ENCODE peak calls at places on chromosomes 3 and 15, in ten cellular contexts. One of them, this sample, is unnamed.

GRCh38 chr15:32132850-32133249 is 102.5 kb downstream of the CHRNA7 start:
- DNase-seq in cardiac muscle cell: no peak
- DNase-seq in NCI-H1694 treated with DMSO at 0.1 percent for 48 hours: no peak
- DNase-seq in IMR-90: no peak
- DNase-seq in C1 segment of cervical spinal cord: no peak
- DNase-seq in stimulated activated CD4-positive, alpha-beta T cell treated with anti-CD3 and anti-CD28 coated beads, TNF-alpha, amount 100 ng/mL, for 1 hour: no peak
- DNase-seq in thoracic aorta: no peak
- DNase-seq in neuronal stem cell: no peak
- DNase-seq in hypothalamus: no peak
- DNase-seq in globus pallidus: no peak
- DNase-seq in this sample: no peak

GRCh38 chr3:51371943-51372557 is 13.0 kb upstream of the MANF start:
- DNase-seq in cardiac muscle cell: peak
- DNase-seq in NCI-H1694 treated with DMSO at 0.1 percent for 48 hours: no peak
- DNase-seq in IMR-90: peak
- DNase-seq in C1 segment of cervical spinal cord: peak
- DNase-seq in stimulated activated CD4-positive, alpha-beta T cell treated with anti-CD3 and anti-CD28 coated beads, TNF-alpha, amount 100 ng/mL, for 1 hour: no peak
- DNase-seq in thoracic aorta: no peak
- DNase-seq in neuronal stem cell: peak
- DNase-seq in hypothalamus: peak
- DNase-seq in globus pallidus: peak
- DNase-seq in this sample: peak

GRCh38 chr3:15368561-15369135 is 36.3 kb upstream of the SH3BP5 start:
- DNase-seq in cardiac muscle cell: no peak
- DNase-seq in NCI-H1694 treated with DMSO at 0.1 percent for 48 hours: no peak
- DNase-seq in IMR-90: no peak
- DNase-seq in C1 segment of cervical spinal cord: no peak
- DNase-seq in stimulated activated CD4-positive, alpha-beta T cell treated with anti-CD3 and anti-CD28 coated beads, TNF-alpha, amount 100 ng/mL, for 1 hour: no peak
- DNase-seq in thoracic aorta: no peak
- DNase-seq in neuronal stem cell: no peak
- DNase-seq in hypothalamus: no peak
- DNase-seq in globus pallidus: no peak
- DNase-seq in this sample: no peak

GRCh38 chr15:89747708-89748682 is 3.1 kb downstream of the MESP1 start:
- DNase-seq in cardiac muscle cell: no peak
- DNase-seq in NCI-H1694 treated with DMSO at 0.1 percent for 48 hours: no peak
- DNase-seq in IMR-90: no peak
- DNase-seq in C1 segment of cervical spinal cord: no peak
- DNase-seq in stimulated activated CD4-positive, alpha-beta T cell treated with anti-CD3 and anti-CD28 coated beads, TNF-alpha, amount 100 ng/mL, for 1 hour: no peak
- DNase-seq in thoracic aorta: no peak
- DNase-seq in neuronal stem cell: no peak
- DNase-seq in hypothalamus: no peak
- DNase-seq in globus pallidus: no peak
- DNase-seq in this sample: no peak

GRCh38 chr3:143480306-143480852 is 360.8 kb downstream of the CHST2 start:
- DNase-seq in cardiac muscle cell: no peak
- DNase-seq in NCI-H1694 treated with DMSO at 0.1 percent for 48 hours: no peak
- DNase-seq in IMR-90: peak
- DNase-seq in C1 segment of cervical spinal cord: no peak
- DNase-seq in stimulated activated CD4-positive, alpha-beta T cell treated with anti-CD3 and anti-CD28 coated beads, TNF-alpha, amount 100 ng/mL, for 1 hour: no peak
- DNase-seq in thoracic aorta: no peak
- DNase-seq in neuronal stem cell: no peak
- DNase-seq in hypothalamus: no peak
- DNase-seq in globus pallidus: no peak
- DNase-seq in this sample: no peak

GRCh38 chr3:52077376-52077775 is 21.0 kb upstream of the DUSP7 start:
- DNase-seq in cardiac muscle cell: peak
- DNase-seq in NCI-H1694 treated with DMSO at 0.1 percent for 48 hours: no peak
- DNase-seq in IMR-90: no peak
- DNase-seq in C1 segment of cervical spinal cord: no peak
- DNase-seq in stimulated activated CD4-positive, alpha-beta T cell treated with anti-CD3 and anti-CD28 coated beads, TNF-alpha, amount 100 ng/mL, for 1 hour: no peak
- DNase-seq in thoracic aorta: no peak
- DNase-seq in neuronal stem cell: no peak
- DNase-seq in hypothalamus: no peak
- DNase-seq in globus pallidus: peak
- DNase-seq in this sample: no peak

GRCh38 chr3:158105124-158105709 is 1.0 kb downstream of the SHOX2 start:
- DNase-seq in cardiac muscle cell: no peak
- DNase-seq in NCI-H1694 treated with DMSO at 0.1 percent for 48 hours: no peak
- DNase-seq in IMR-90: no peak
- DNase-seq in C1 segment of cervical spinal cord: no peak
- DNase-seq in stimulated activated CD4-positive, alpha-beta T cell treated with anti-CD3 and anti-CD28 coated beads, TNF-alpha, amount 100 ng/mL, for 1 hour: no peak
- DNase-seq in thoracic aorta: no peak
- DNase-seq in neuronal stem cell: no peak
- DNase-seq in hypothalamus: no peak
- DNase-seq in globus pallidus: no peak
- DNase-seq in this sample: no peak

GRCh38 chr15:94265009-94265408 is 33.6 kb downstream of the MCTP2 start:
- DNase-seq in cardiac muscle cell: no peak
- DNase-seq in NCI-H1694 treated with DMSO at 0.1 percent for 48 hours: no peak
- DNase-seq in IMR-90: peak
- DNase-seq in C1 segment of cervical spinal cord: no peak
- DNase-seq in stimulated activated CD4-positive, alpha-beta T cell treated with anti-CD3 and anti-CD28 coated beads, TNF-alpha, amount 100 ng/mL, for 1 hour: no peak
- DNase-seq in thoracic aorta: no peak
- DNase-seq in neuronal stem cell: no peak
- DNase-seq in hypothalamus: no peak
- DNase-seq in globus pallidus: no peak
- DNase-seq in this sample: no peak

GRCh38 chr15:98649996-98650870 is 1.9 kb downstream of the IGF1R start:
- DNase-seq in cardiac muscle cell: peak
- DNase-seq in NCI-H1694 treated with DMSO at 0.1 percent for 48 hours: no peak
- DNase-seq in IMR-90: peak
- DNase-seq in C1 segment of cervical spinal cord: peak
- DNase-seq in stimulated activated CD4-positive, alpha-beta T cell treated with anti-CD3 and anti-CD28 coated beads, TNF-alpha, amount 100 ng/mL, for 1 hour: no peak
- DNase-seq in thoracic aorta: no peak
- DNase-seq in neuronal stem cell: no peak
- DNase-seq in hypothalamus: no peak
- DNase-seq in globus pallidus: peak
- DNase-seq in this sample: peak

GRCh38 chr3:71859128-71859519 is 74.2 kb upstream of the PROK2 start:
- DNase-seq in cardiac muscle cell: peak
- DNase-seq in NCI-H1694 treated with DMSO at 0.1 percent for 48 hours: peak
- DNase-seq in IMR-90: no peak
- DNase-seq in C1 segment of cervical spinal cord: no peak
- DNase-seq in stimulated activated CD4-positive, alpha-beta T cell treated with anti-CD3 and anti-CD28 coated beads, TNF-alpha, amount 100 ng/mL, for 1 hour: no peak
- DNase-seq in thoracic aorta: no peak
- DNase-seq in neuronal stem cell: peak
- DNase-seq in hypothalamus: no peak
- DNase-seq in globus pallidus: peak
- DNase-seq in this sample: peak

GRCh38 chr3:155282416-155283091 is 10.9 kb downstream of the STRIT1 start:
- DNase-seq in cardiac muscle cell: no peak
- DNase-seq in NCI-H1694 treated with DMSO at 0.1 percent for 48 hours: no peak
- DNase-seq in IMR-90: peak
- DNase-seq in C1 segment of cervical spinal cord: no peak
- DNase-seq in stimulated activated CD4-positive, alpha-beta T cell treated with anti-CD3 and anti-CD28 coated beads, TNF-alpha, amount 100 ng/mL, for 1 hour: no peak
- DNase-seq in thoracic aorta: no peak
- DNase-seq in neuronal stem cell: no peak
- DNase-seq in hypothalamus: no peak
- DNase-seq in globus pallidus: no peak
- DNase-seq in this sample: no peak

GRCh38 chr3:50617911-50618481 is 1.0 kb downstream of the MAPKAPK3 start:
- DNase-seq in cardiac muscle cell: no peak
- DNase-seq in NCI-H1694 treated with DMSO at 0.1 percent for 48 hours: no peak
- DNase-seq in IMR-90: no peak
- DNase-seq in C1 segment of cervical spinal cord: no peak
- DNase-seq in stimulated activated CD4-positive, alpha-beta T cell treated with anti-CD3 and anti-CD28 coated beads, TNF-alpha, amount 100 ng/mL, for 1 hour: no peak
- DNase-seq in thoracic aorta: no peak
- DNase-seq in neuronal stem cell: no peak
- DNase-seq in hypothalamus: no peak
- DNase-seq in globus pallidus: no peak
- DNase-seq in this sample: peak

GRCh38 chr3:160796813-160797164 is 40.8 kb downstream of the PPM1L start:
- DNase-seq in cardiac muscle cell: no peak
- DNase-seq in NCI-H1694 treated with DMSO at 0.1 percent for 48 hours: no peak
- DNase-seq in IMR-90: no peak
- DNase-seq in C1 segment of cervical spinal cord: no peak
- DNase-seq in stimulated activated CD4-positive, alpha-beta T cell treated with anti-CD3 and anti-CD28 coated beads, TNF-alpha, amount 100 ng/mL, for 1 hour: no peak
- DNase-seq in thoracic aorta: no peak
- DNase-seq in neuronal stem cell: no peak
- DNase-seq in hypothalamus: no peak
- DNase-seq in globus pallidus: no peak
- DNase-seq in this sample: peak

GRCh38 chr3:30349507-30349906 is 256.9 kb upstream of the TGFBR2 start:
- DNase-seq in cardiac muscle cell: no peak
- DNase-seq in NCI-H1694 treated with DMSO at 0.1 percent for 48 hours: no peak
- DNase-seq in IMR-90: no peak
- DNase-seq in C1 segment of cervical spinal cord: no peak
- DNase-seq in stimulated activated CD4-positive, alpha-beta T cell treated with anti-CD3 and anti-CD28 coated beads, TNF-alpha, amount 100 ng/mL, for 1 hour: no peak
- DNase-seq in thoracic aorta: no peak
- DNase-seq in neuronal stem cell: no peak
- DNase-seq in hypothalamus: no peak
- DNase-seq in globus pallidus: no peak
- DNase-seq in this sample: no peak

GRCh38 chr3:129611812-129612349 is 5.4 kb upstream of the PLXND1 start:
- DNase-seq in cardiac muscle cell: no peak
- DNase-seq in NCI-H1694 treated with DMSO at 0.1 percent for 48 hours: no peak
- DNase-seq in IMR-90: peak
- DNase-seq in C1 segment of cervical spinal cord: no peak
- DNase-seq in stimulated activated CD4-positive, alpha-beta T cell treated with anti-CD3 and anti-CD28 coated beads, TNF-alpha, amount 100 ng/mL, for 1 hour: no peak
- DNase-seq in thoracic aorta: no peak
- DNase-seq in neuronal stem cell: no peak
- DNase-seq in hypothalamus: no peak
- DNase-seq in globus pallidus: no peak
- DNase-seq in this sample: no peak

GRCh38 chr3:89221913-89222312 is 114.5 kb downstream of the EPHA3 start:
- DNase-seq in cardiac muscle cell: no peak
- DNase-seq in NCI-H1694 treated with DMSO at 0.1 percent for 48 hours: no peak
- DNase-seq in IMR-90: no peak
- DNase-seq in C1 segment of cervical spinal cord: no peak
- DNase-seq in stimulated activated CD4-positive, alpha-beta T cell treated with anti-CD3 and anti-CD28 coated beads, TNF-alpha, amount 100 ng/mL, for 1 hour: no peak
- DNase-seq in thoracic aorta: no peak
- DNase-seq in neuronal stem cell: no peak
- DNase-seq in hypothalamus: no peak
- DNase-seq in globus pallidus: no peak
- DNase-seq in this sample: no peak

GRCh38 chr15:23642413-23643044 is 5.1 kb downstream of the MAGEL2 start:
- DNase-seq in cardiac muscle cell: peak
- DNase-seq in NCI-H1694 treated with DMSO at 0.1 percent for 48 hours: peak
- DNase-seq in IMR-90: peak
- DNase-seq in C1 segment of cervical spinal cord: peak
- DNase-seq in stimulated activated CD4-positive, alpha-beta T cell treated with anti-CD3 and anti-CD28 coated beads, TNF-alpha, amount 100 ng/mL, for 1 hour: no peak
- DNase-seq in thoracic aorta: no peak
- DNase-seq in neuronal stem cell: peak
- DNase-seq in hypothalamus: no peak
- DNase-seq in globus pallidus: peak
- DNase-seq in this sample: peak

GRCh38 chr3:24583004-24583403 is 88.4 kb upstream of the THRB start:
- DNase-seq in cardiac muscle cell: no peak
- DNase-seq in NCI-H1694 treated with DMSO at 0.1 percent for 48 hours: no peak
- DNase-seq in IMR-90: no peak
- DNase-seq in C1 segment of cervical spinal cord: no peak
- DNase-seq in stimulated activated CD4-positive, alpha-beta T cell treated with anti-CD3 and anti-CD28 coated beads, TNF-alpha, amount 100 ng/mL, for 1 hour: no peak
- DNase-seq in thoracic aorta: no peak
- DNase-seq in neuronal stem cell: no peak
- DNase-seq in hypothalamus: no peak
- DNase-seq in globus pallidus: peak
- DNase-seq in this sample: no peak

GRCh38 chr15:49187537-49188245 is 17.6 kb downstream of the GALK2 start:
- DNase-seq in cardiac muscle cell: no peak
- DNase-seq in NCI-H1694 treated with DMSO at 0.1 percent for 48 hours: no peak
- DNase-seq in IMR-90: peak
- DNase-seq in C1 segment of cervical spinal cord: no peak
- DNase-seq in stimulated activated CD4-positive, alpha-beta T cell treated with anti-CD3 and anti-CD28 coated beads, TNF-alpha, amount 100 ng/mL, for 1 hour: no peak
- DNase-seq in thoracic aorta: no peak
- DNase-seq in neuronal stem cell: no peak
- DNase-seq in hypothalamus: no peak
- DNase-seq in globus pallidus: no peak
- DNase-seq in this sample: no peak

GRCh38 chr3:98778383-98778782 is 15.2 kb downstream of the ST3GAL6 start:
- DNase-seq in cardiac muscle cell: no peak
- DNase-seq in NCI-H1694 treated with DMSO at 0.1 percent for 48 hours: no peak
- DNase-seq in IMR-90: peak
- DNase-seq in C1 segment of cervical spinal cord: no peak
- DNase-seq in stimulated activated CD4-positive, alpha-beta T cell treated with anti-CD3 and anti-CD28 coated beads, TNF-alpha, amount 100 ng/mL, for 1 hour: no peak
- DNase-seq in thoracic aorta: no peak
- DNase-seq in neuronal stem cell: no peak
- DNase-seq in hypothalamus: no peak
- DNase-seq in globus pallidus: no peak
- DNase-seq in this sample: no peak

GRCh38 chr3:190404715-190405114 is 16.8 kb downstream of the CLDN16 start:
- DNase-seq in cardiac muscle cell: no peak
- DNase-seq in NCI-H1694 treated with DMSO at 0.1 percent for 48 hours: no peak
- DNase-seq in IMR-90: no peak
- DNase-seq in C1 segment of cervical spinal cord: no peak
- DNase-seq in stimulated activated CD4-positive, alpha-beta T cell treated with anti-CD3 and anti-CD28 coated beads, TNF-alpha, amount 100 ng/mL, for 1 hour: no peak
- DNase-seq in thoracic aorta: no peak
- DNase-seq in neuronal stem cell: no peak
- DNase-seq in hypothalamus: no peak
- DNase-seq in globus pallidus: no peak
- DNase-seq in this sample: no peak